ENCODE peak calls at places on chromosomes 13 and 19, in nine cellular contexts. D, Z, H, N, G, F, Y, R and A are unnamed samples.

GRCh38 chr13:95023405-95023804 is 277.8 kb downstream of the ABCC4 start:
- DNase-seq in D (no peak), Z (no peak), H (no peak), N (peak), G (no peak), F (no peak), Y (no peak), R (no peak), A (no peak)

GRCh38 chr13:106990594-106990993 is 422.7 kb upstream of the ARGLU1 start:
- DNase-seq in D (no peak), Z (no peak), H (no peak), N (peak), G (no peak), F (no peak), Y (no peak), R (no peak), A (no peak)

GRCh38 chr19:35309481-35310279 is 17.7 kb downstream of the MAG start:
- DNase-seq in D (peak), Z (no peak), H (no peak), N (no peak), G (no peak), F (peak), Y (peak), R (peak), A (peak)

GRCh38 chr13:43567608-43568007 is 219.2 kb downstream of the ENOX1 start:
- DNase-seq in D (no peak), Z (no peak), H (no peak), N (peak), G (no peak), F (no peak), Y (peak), R (peak), A (no peak)

GRCh38 chr13:73918691-73919090 is 215.5 kb downstream of the KLF12 start:
- DNase-seq in D (no peak), Z (no peak), H (no peak), N (no peak), G (no peak), F (no peak), Y (no peak), R (no peak), A (no peak)

GRCh38 chr13:109871018-109871370 is 84.6 kb upstream of the IRS2 start:
- DNase-seq in D (no peak), Z (no peak), H (no peak), N (peak), G (no peak), F (no peak), Y (peak), R (no peak), A (no peak)

GRCh38 chr13:30576528-30576927 is 41.2 kb upstream of the USPL1 start:
- DNase-seq in D (peak), Z (no peak), H (peak), N (peak), G (no peak), F (peak), Y (peak), R (peak), A (peak)

GRCh38 chr19:33304760-33305647 is 2.7 kb upstream of the CEBPA start:
- DNase-seq in D (no peak), Z (no peak), H (peak), N (no peak), G (no peak), F (peak), Y (no peak), R (no peak), A (no peak)

GRCh38 chr13:51235186-51235585 is 13.0 kb downstream of the FAM124A start:
- DNase-seq in D (no peak), Z (no peak), H (no peak), N (no peak), G (no peak), F (no peak), Y (no peak), R (no peak), A (no peak)

GRCh38 chr13:108283110-108283509 is 13.6 kb downstream of the TNFSF13B start:
- DNase-seq in D (no peak), Z (no peak), H (no peak), N (no peak), G (no peak), F (no peak), Y (peak), R (peak), A (no peak)

GRCh38 chr19:41944336-41944735 is 14.8 kb downstream of the RABAC1 start:
- DNase-seq in D (no peak), Z (no peak), H (no peak), N (peak), G (no peak), F (no peak), Y (no peak), R (no peak), A (no peak)

GRCh38 chr19:41941410-41942202 is 13.4 kb upstream of the ERFL start:
- DNase-seq in D (no peak), Z (no peak), H (no peak), N (no peak), G (no peak), F (no peak), Y (no peak), R (no peak), A (no peak)

GRCh38 chr13:73464758-73465628 is 406.2 kb downstream of the KLF5 start:
- DNase-seq in D (no peak), Z (no peak), H (no peak), N (no peak), G (no peak), F (no peak), Y (no peak), R (no peak), A (no peak)

GRCh38 chr19:57016076-57016475 is 103.7 kb upstream of the USP29 start:
- DNase-seq in D (no peak), Z (no peak), H (no peak), N (no peak), G (no peak), F (no peak), Y (no peak), R (no peak), A (no peak)

GRCh38 chr13:110298566-110299321 is 8.2 kb downstream of the COL4A1 start:
- DNase-seq in D (peak), Z (no peak), H (no peak), N (no peak), G (no peak), F (no peak), Y (peak), R (no peak), A (peak)

GRCh38 chr13:30338331-30338851 is 31.0 kb upstream of the KATNAL1 start:
- DNase-seq in D (no peak), Z (no peak), H (no peak), N (peak), G (no peak), F (no peak), Y (no peak), R (peak), A (no peak)

GRCh38 chr13:67408823-67409222 is 178.7 kb upstream of the PCDH9 start:
- DNase-seq in D (no peak), Z (no peak), H (no peak), N (no peak), G (no peak), F (no peak), Y (peak), R (no peak), A (no peak)

GRCh38 chr13:113856716-113857065 is 7.2 kb downstream of the GAS6 start:
- DNase-seq in D (peak), Z (peak), H (peak), N (peak), G (no peak), F (no peak), Y (peak), R (peak), A (no peak)

GRCh38 chr19:47848871-47849473 is 10.1 kb upstream of the TPRX2 start:
- DNase-seq in D (no peak), Z (no peak), H (no peak), N (peak), G (no peak), F (no peak), Y (peak), R (no peak), A (no peak)

GRCh38 chr19:8322638-8322997 is 1.3 kb downstream of the RPS28 start:
- DNase-seq in D (no peak), Z (no peak), H (no peak), N (no peak), G (no peak), F (no peak), Y (no peak), R (no peak), A (no peak)

GRCh38 chr19:58468216-58468839 is 1.4 kb downstream of the ZNF324 start:
- DNase-seq in D (no peak), Z (no peak), H (no peak), N (peak), G (no peak), F (no peak), Y (peak), R (no peak), A (no peak)

GRCh38 chr19:58466089-58466759 is 656 bp upstream of the ZNF324 start:
- DNase-seq in D (no peak), Z (no peak), H (peak), N (no peak), G (no peak), F (no peak), Y (no peak), R (no peak), A (no peak)

GRCh38 chr19:58469241-58470013 is 2.5 kb downstream of the ZNF324 start:
- DNase-seq in D (no peak), Z (no peak), H (no peak), N (no peak), G (no peak), F (no peak), Y (no peak), R (no peak), A (no peak)

GRCh38 chr19:58471736-58472135 is 4.4 kb upstream of the ZNF446 start:
- DNase-seq in D (no peak), Z (no peak), H (no peak), N (no peak), G (no peak), F (no peak), Y (no peak), R (no peak), A (no peak)

DNA sequence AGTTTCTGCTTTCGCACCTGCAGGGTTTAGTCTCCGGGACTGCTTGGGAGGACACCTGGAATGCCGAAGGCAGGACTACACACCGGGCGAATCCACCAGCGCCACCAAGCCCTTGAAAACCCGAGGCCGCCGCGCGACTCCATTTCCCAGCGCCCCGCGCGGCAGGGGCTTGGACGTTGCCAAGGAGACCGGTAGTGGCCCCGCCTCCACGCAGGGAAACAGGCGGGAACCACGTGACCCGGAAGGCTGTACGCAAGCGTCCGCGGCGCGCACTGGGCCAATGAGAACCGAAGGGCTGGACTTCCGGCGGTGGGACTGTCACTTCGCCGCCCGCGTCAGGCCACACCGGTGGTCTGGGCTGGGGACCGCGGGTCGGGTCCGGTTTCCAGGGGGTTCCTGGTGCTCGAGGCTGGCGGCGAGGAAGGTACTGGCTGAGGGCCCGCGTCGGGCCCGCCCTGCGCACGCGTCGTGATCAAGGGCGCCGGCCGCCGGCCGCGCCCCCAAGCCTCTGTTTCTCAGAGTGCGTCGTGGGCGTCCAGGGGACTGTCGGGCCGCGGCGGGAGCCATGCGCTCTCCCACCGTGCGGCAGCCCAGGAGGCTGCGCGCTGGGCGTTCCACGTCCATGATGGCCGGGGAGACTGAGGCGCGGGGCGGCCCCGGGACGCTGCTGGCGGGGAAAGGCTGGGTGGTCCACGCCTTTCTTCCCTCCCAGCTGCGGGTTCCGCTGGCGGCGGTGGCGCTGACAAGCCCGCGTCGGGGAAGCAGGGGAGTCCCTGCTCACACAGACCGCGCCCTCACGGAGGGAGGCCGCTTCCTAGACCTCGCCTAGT is at the start of gene ZNF324:
- DNase-seq in D (peak), Z (peak), H (peak), N (peak), G (peak), F (peak), Y (peak), R (peak), A (peak)
- TF ChIP-seq CTCF in D (no peak), Z (no peak), H (no peak), N (no peak), G (no peak), F (no peak), Y (peak), R (no peak), A (peak)

DNA sequence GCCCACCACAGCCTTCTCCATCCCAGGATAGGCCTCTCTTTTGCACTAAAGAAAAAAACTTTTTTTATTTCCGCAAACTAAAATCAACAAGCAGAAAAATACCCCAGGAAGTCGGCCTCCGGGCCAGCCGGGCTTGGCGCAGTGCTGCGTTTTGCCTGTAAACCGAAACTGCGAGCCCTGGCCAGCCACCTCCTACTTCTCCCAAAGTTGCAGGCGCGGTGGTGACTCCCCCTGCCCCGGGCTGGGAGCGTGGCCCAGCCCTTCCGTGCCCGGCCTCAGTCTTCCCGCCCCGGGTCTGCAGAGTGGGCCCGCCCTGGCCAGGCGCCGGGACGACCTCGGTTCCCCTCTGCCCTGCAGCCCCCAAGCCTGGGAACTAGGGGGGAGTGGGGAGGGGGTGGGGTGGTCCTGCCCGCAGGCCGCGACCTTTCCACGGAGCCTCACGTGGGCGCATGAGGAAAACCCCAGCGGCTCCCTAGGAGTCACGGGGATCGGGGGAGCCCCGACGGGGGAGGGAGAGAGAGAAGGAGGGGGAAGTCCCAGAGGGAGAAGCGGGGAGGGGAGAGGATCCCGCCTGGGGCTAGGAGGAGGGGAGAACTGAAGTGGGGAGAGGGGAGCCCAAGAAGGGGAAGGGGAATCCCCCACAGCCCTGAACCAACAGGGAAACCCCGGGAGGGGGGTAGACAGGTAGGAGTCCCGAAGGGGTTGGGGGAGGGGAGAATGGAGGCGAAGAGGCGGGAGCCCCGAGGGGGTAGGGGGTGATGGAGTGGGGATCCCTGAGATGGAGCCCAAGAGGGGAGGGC is 3.0 kb downstream of the GADD45B start:
- DNase-seq in D (peak), Z (peak), H (peak), N (peak), G (peak), F (peak), Y (peak), R (peak), A (peak)
- H3K4me3 ChIP-seq in D (peak), Z (peak), H (peak), N (peak), G (peak), F (peak), Y (peak), R (peak), A (peak)

DNA sequence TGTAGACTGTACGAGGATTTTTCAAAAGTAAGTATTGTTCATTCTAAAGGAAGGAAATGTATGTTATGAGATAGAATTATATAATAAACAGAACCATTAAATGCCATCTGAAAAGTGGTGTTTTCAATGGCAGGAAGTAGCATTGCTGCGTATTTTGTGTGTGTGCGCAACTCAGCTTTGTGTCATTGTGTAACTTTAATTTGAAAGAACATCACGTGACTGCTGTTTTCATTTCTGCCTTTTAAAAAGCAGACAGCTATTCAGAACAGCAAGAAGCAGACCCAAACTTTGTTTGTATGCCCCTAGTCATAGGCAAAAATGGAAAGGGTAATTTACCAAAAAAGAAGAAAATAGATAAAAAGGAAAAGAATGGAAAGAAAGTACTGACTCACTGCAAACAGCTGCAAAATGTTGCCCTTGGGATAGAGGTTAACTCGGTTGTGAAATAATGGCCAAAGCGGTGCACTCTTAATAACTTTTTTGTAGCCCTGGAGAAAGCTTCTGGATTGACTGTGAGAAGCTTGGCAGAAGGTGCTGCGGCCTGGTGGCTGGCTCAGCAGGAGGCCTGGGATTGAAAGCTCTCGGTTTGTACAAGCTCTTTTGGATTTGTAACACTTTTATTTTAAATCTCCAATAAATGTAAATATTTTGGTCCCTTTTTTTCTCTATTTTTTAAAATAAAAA is 97.3 kb downstream of the GGACT start:
- DNase-seq in D (no peak), Z (no peak), H (no peak), N (peak), G (no peak), F (no peak), Y (peak), R (peak), A (peak)
- TF ChIP-seq CTCF in D (no peak), Z (no peak), H (no peak), N (peak), G (no peak), F (peak), Y (peak), R (peak), A (peak)

GRCh38 chr19:55676384-55676783 is 1.4 kb downstream of the EPN1 start:
- DNase-seq in D (no peak), Z (no peak), H (peak), N (peak), G (no peak), F (no peak), Y (peak), R (peak), A (no peak)
- H3K4me3 ChIP-seq in D (peak), Z (peak), H (peak), N (peak), G (peak), F (peak), Y (peak), R (peak), A (peak)

GRCh38 chr19:38032951-38033350 is 125.9 kb downstream of the SIPA1L3 start:
- DNase-seq in D (no peak), Z (no peak), H (no peak), N (no peak), G (no peak), F (no peak), Y (peak), R (peak), A (no peak)

GRCh38 chr19:38032151-38032550 is 125.1 kb downstream of the SIPA1L3 start:
- DNase-seq in D (no peak), Z (no peak), H (no peak), N (no peak), G (no peak), F (no peak), Y (peak), R (peak), A (no peak)

GRCh38 chr19:38035515-38036495 is 128.8 kb downstream of the SIPA1L3 start:
- DNase-seq in D (no peak), Z (peak), H (no peak), N (peak), G (no peak), F (peak), Y (no peak), R (peak), A (peak)

GRCh38 chr19:38034153-38034835 is 127.3 kb downstream of the SIPA1L3 start:
- DNase-seq in D (no peak), Z (no peak), H (no peak), N (no peak), G (no peak), F (no peak), Y (peak), R (no peak), A (no peak)

GRCh38 chr19:38033658-38034150 is 126.7 kb downstream of the SIPA1L3 start:
- DNase-seq in D (no peak), Z (no peak), H (no peak), N (no peak), G (no peak), F (no peak), Y (peak), R (no peak), A (no peak)
- TF ChIP-seq CTCF in D (no peak), Z (no peak), H (no peak), N (no peak), G (no peak), F (no peak), Y (no peak), R (no peak), A (no peak)

DNA sequence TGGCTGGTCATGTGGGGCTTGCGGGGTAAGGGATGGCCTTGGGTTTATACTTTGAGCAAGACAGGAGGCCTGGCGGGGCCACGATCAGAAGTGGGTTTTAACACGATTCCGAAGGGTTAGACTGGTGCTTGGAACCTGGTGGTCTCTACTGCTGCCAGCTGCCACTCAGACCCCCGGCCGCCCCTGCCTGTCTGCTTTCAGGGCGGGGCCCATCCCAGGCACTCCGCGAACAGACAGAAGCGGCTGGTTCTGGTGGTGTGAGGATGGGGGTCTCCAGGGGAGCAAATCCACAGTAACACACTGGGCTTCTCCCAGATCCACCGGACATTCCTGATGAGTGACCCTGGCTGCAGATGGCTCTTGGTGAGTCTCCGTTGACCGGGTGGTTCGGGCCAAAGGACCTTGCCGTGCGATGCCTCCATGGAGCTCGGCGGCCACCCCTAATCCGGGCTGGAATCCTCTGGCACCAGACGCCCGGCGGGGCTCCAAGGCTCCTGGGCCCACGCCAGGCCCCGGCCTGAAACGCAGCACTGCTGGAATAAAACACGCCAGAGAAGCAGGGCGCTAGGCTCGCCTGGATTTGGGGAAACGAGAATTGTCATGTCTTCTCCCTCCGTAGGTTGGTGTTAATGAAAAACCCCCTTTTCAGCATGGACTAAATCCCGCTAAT is 2.1 kb upstream of the PTBP1 start:
- DNase-seq in D (peak), Z (no peak), H (no peak), N (no peak), G (no peak), F (no peak), Y (no peak), R (peak), A (no peak)
- H3K4me3 ChIP-seq in D (no peak), Z (no peak), H (no peak), N (no peak), G (peak), F (no peak), Y (no peak), R (no peak), A (no peak)

DNA sequence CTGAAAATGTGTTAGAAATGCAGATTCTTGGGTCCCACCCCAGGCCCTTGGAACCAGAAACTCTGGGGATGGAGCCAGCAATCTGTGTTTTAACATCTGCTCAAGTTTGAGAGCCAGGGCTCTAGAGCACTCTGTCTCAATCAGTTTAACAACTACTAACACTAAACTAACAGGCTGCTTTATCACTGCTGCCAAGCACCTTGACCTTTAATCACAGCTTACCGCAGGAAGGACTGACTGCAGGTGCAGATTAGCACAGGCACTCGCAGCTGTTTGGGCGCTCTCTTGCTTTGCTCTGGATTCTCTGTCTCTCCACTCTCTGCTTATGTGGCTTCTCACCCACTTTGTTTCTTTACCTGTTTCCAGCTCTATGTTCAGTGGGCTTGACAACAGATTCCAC is 163.5 kb downstream of the MTUS2 start:
- DNase-seq in D (no peak), Z (no peak), H (peak), N (no peak), G (no peak), F (peak), Y (no peak), R (no peak), A (no peak)
- TF ChIP-seq CTCF in D (no peak), Z (no peak), H (no peak), N (no peak), G (no peak), F (no peak), Y (no peak), R (no peak), A (no peak)